ENCODE peak calls at places on chromosomes 12 and 14, in five cellular contexts. H is stromal cell of bone marrow; K is HEK293T; L is Panc1; N is stimulated activated naive CD8-positive, alpha-beta T cell treated with anti-CD3 and anti-CD28 coated beads, Interleukin-15, Interleukin-2, amounts not matched to agents 100 U/mL and 50 U/mL, for 24 hours. Z is an unnamed sample.

GRCh38 chr14:35506927-35507326 is 27.0 kb upstream of the INSM2 start:
- DNase-seq in H (no peak), K (no peak), N (no peak), L (no peak), Z (no peak)

GRCh38 chr12:40827923-40828592 is 135.8 kb downstream of the CNTN1 start:
- DNase-seq in K (no peak), N (no peak), H (no peak), L (no peak), Z (no peak)

GRCh38 chr12:103548622-103549601 is 38.2 kb upstream of the STAB2 start:
- DNase-seq in L (peak; percentile 62), H (peak; percentile 42), N (peak; percentile 77), K (peak; percentile 61), Z (peak; percentile 48)

GRCh38 chr12:68971404-68971803 is 38.4 kb upstream of the CPM start:
- DNase-seq in H (peak; percentile 60), N (no peak), K (no peak), L (no peak), Z (no peak)

GRCh38 chr12:62537544-62537943 is 70.9 kb downstream of the MON2 start:
- DNase-seq in K (no peak), N (no peak), L (no peak), H (peak; percentile 30), Z (peak; percentile 73)

GRCh38 chr12:24088751-24089150 is 139.3 kb upstream of the SOX5 start:
- DNase-seq in H (no peak), K (no peak), N (no peak), L (no peak), Z (no peak)

GRCh38 chr12:126772171-126772864 is 1494.7 kb upstream of the TMEM132C start:
- DNase-seq in K (no peak), N (peak; percentile 9), L (no peak), H (peak; percentile 95), Z (no peak)

GRCh38 chr12:129080413-129080812 is 227.1 kb downstream of the GLT1D1 start:
- DNase-seq in L (no peak), H (no peak), N (no peak), K (no peak), Z (no peak)

GRCh38 chr12:21962236-21962635 is 21.0 kb upstream of the ABCC9 start:
- DNase-seq in L (no peak), H (no peak), K (no peak), N (no peak), Z (no peak)

GRCh38 chr12:14410841-14411569 is 45.5 kb downstream of the ATF7IP start:
- DNase-seq in N (no peak), H (no peak), L (no peak), K (no peak), Z (no peak)

GRCh38 chr14:63642656-63643382 is 1.1 kb upstream of the WDR89 start:
- DNase-seq in K (no peak), H (no peak), N (no peak), L (no peak), Z (no peak)